ENCODE peak calls at places on chromosomes 6 and 20, in nine cellular contexts. Q is tibial artery; D is H1; X is keratinocyte; C is CD8-positive, alpha-beta T cell; Y is naive thymus-derived CD4-positive, alpha-beta T cell; L is psoas muscle; U is GM12878; S is thoracic aorta. K is an unnamed sample. For H3K4me1 and H3K27me3, the result is how much of the 10 kb centered on the place peaks cover.

GRCh38 chr6:37433657-37434271 is 743 bp downstream of the CMTR1 start:
- DNase-seq in Q (no peak), D (no peak), X (no peak), C (peak), Y (peak), L (peak), U (peak), S (no peak), K (no peak)

GRCh38 chr20:38599410-38599882 is 2.2 kb upstream of the ARHGAP40 start:
- DNase-seq in Q (no peak), D (no peak), X (no peak), C (no peak), Y (no peak), L (peak), U (no peak), S (no peak), K (no peak)

GRCh38 chr6:55839080-55839479 is 36.3 kb downstream of the BMP5 start:
- DNase-seq in Q (no peak), D (no peak), X (no peak), C (no peak), Y (no peak), L (no peak), U (no peak), S (no peak), K (no peak)

GRCh38 chr6:14384175-14384949 is 266.8 kb downstream of the CD83 start:
- DNase-seq in Q (no peak), D (no peak), X (no peak), C (no peak), Y (no peak), L (no peak), U (no peak), S (no peak), K (no peak)

GRCh38 chr20:1993986-1994385 is at the start of gene PDYN:
- DNase-seq in Q (no peak), D (no peak), X (no peak), C (no peak), Y (no peak), L (no peak), U (no peak), S (no peak), K (no peak)

GRCh38 chr20:12327205-12327604 is 409.5 kb downstream of the BTBD3 start:
- DNase-seq in Q (no peak), D (no peak), X (no peak), C (no peak), Y (no peak), L (no peak), U (no peak), S (no peak), K (no peak)

GRCh38 chr6:143410859-143411270 is 39.6 kb downstream of the ADAT2 start:
- DNase-seq in Q (no peak), D (no peak), X (peak), C (no peak), Y (no peak), L (no peak), U (no peak), S (no peak), K (no peak)

GRCh38 chr6:40077315-40077714 is 143.1 kb upstream of the MOCS1 start:
- DNase-seq in Q (no peak), D (no peak), X (no peak), C (no peak), Y (no peak), L (no peak), U (no peak), S (no peak), K (no peak)

GRCh38 chr6:39983193-39983592 is 48.9 kb upstream of the MOCS1 start:
- DNase-seq in Q (no peak), D (no peak), X (no peak), C (no peak), Y (no peak), L (no peak), U (no peak), S (no peak), K (no peak)

GRCh38 chr6:97186416-97186999 is 96.5 kb downstream of the MMS22L start:
- DNase-seq in Q (peak), D (peak), X (no peak), C (peak), Y (peak), L (peak), U (peak), S (no peak), K (peak)

GRCh38 chr6:89951574-89952360 is 57.5 kb downstream of the GJA10 start:
- DNase-seq in Q (no peak), D (peak), X (no peak), C (no peak), Y (no peak), L (no peak), U (no peak), S (no peak), K (no peak)

GRCh38 chr20:31920275-31920855 is 31.5 kb downstream of the PDRG1 start:
- DNase-seq in Q (no peak), D (no peak), X (no peak), C (no peak), Y (no peak), L (no peak), U (no peak), S (no peak), K (no peak)

GRCh38 chr20:32062776-32063170 is 10.7 kb downstream of the HCK start:
- DNase-seq in Q (peak), D (no peak), X (no peak), C (no peak), Y (no peak), L (peak), U (peak), S (no peak), K (no peak)

GRCh38 chr6:46848684-46849360 is 55.6 kb downstream of the MEP1A start:
- DNase-seq in Q (peak), D (peak), X (peak), C (peak), Y (peak), L (peak), U (no peak), S (peak), K (peak)

GRCh38 chr6:154450498-154450897 is 60.0 kb downstream of the CNKSR3 start:
- DNase-seq in Q (no peak), D (no peak), X (no peak), C (no peak), Y (no peak), L (no peak), U (no peak), S (no peak), K (no peak)

GRCh38 chr20:62929051-62929538 is 2.8 kb upstream of the DIDO1 start:
- DNase-seq in Q (peak), D (no peak), X (no peak), C (peak), Y (peak), L (peak), U (no peak), S (no peak), K (no peak)

GRCh38 chr6:168469198-168469943 is 28.4 kb downstream of the SMOC2 start:
- DNase-seq in Q (peak), D (no peak), X (no peak), C (no peak), Y (no peak), L (peak), U (no peak), S (no peak), K (no peak)

GRCh38 chr6:97669191-97669651 is 386.2 kb upstream of the MMS22L start:
- DNase-seq in Q (no peak), D (no peak), X (no peak), C (no peak), Y (peak), L (no peak), U (peak), S (no peak), K (no peak)

GRCh38 chr20:37833172-37833915 is 69.6 kb upstream of the VSTM2L start:
- DNase-seq in Q (no peak), D (no peak), X (no peak), C (no peak), Y (no peak), L (no peak), U (no peak), S (no peak), K (no peak)

GRCh38 chr20:63498950-63499332 is at the start of gene EEF1A2:
- DNase-seq in Q (no peak), D (no peak), X (no peak), C (peak), Y (peak), L (peak), U (no peak), S (no peak), K (no peak)

GRCh38 chr6:30169658-30170614 is 6.6 kb downstream of the TRIM15 start:
- DNase-seq in Q (no peak), D (no peak), X (no peak), C (no peak), Y (no peak), L (no peak), U (peak), S (no peak), K (peak)

GRCh38 chr6:143965503-143966171 is 42.4 kb downstream of the PLAGL1 start:
- DNase-seq in Q (no peak), D (no peak), X (no peak), C (no peak), Y (no peak), L (no peak), U (no peak), S (no peak), K (no peak)

GRCh38 chr6:5214570-5215052 is 46.1 kb downstream of the LYRM4 start:
- DNase-seq in Q (no peak), D (peak), X (no peak), C (no peak), Y (peak), L (peak), U (no peak), S (no peak), K (peak)

GRCh38 chr6:10418862-10419748 is 4.2 kb upstream of the TFAP2A start:
- DNase-seq in Q (no peak), D (no peak), X (no peak), C (no peak), Y (no peak), L (no peak), U (no peak), S (no peak), K (no peak)

GRCh38 chr20:19992996-19993908 is 23.9 kb upstream of the NAA20 start:
- DNase-seq in Q (no peak), D (no peak), X (peak), C (no peak), Y (no peak), L (no peak), U (no peak), S (no peak), K (no peak)

GRCh38 chr20:25321991-25322390 is 68.6 kb downstream of the ABHD12 start:
- DNase-seq in Q (no peak), D (no peak), X (no peak), C (no peak), Y (no peak), L (no peak), U (no peak), S (no peak), K (no peak)

GRCh38 chr20:25323486-25324246 is 67.0 kb downstream of the ABHD12 start:
- DNase-seq in Q (no peak), D (no peak), X (no peak), C (no peak), Y (no peak), L (no peak), U (no peak), S (no peak), K (no peak)

GRCh38 chr20:25319241-25320034 is 71.2 kb downstream of the ABHD12 start:
- DNase-seq in Q (no peak), D (no peak), X (no peak), C (no peak), Y (no peak), L (no peak), U (no peak), S (no peak), K (no peak)

GRCh38 chr20:25320035-25320800 is 70.4 kb downstream of the ABHD12 start:
- DNase-seq in Q (no peak), D (no peak), X (no peak), C (no peak), Y (no peak), L (no peak), U (no peak), S (no peak), K (no peak)

GRCh38 chr20:25321262-25321831 is 69.3 kb downstream of the ABHD12 start:
- DNase-seq in Q (no peak), D (no peak), X (no peak), C (no peak), Y (no peak), L (no peak), U (no peak), S (no peak), K (no peak)
- H3K4me1 ChIP-seq in Q (under half), D (under half), X (under half), C (under half), Y (under half), L (under half), U (under half), S (under half), K (under half)

GRCh38 chr20:57872816-57873409 is 163.1 kb upstream of the PMEPA1 start:
- DNase-seq in Q (no peak), D (no peak), X (no peak), C (no peak), Y (no peak), L (no peak), U (no peak), S (no peak), K (no peak)
- H3K27me3 ChIP-seq in Q (under half), D (under half), X (half or more), C (under half), Y (under half), L (under half), U (under half), S (under half), K (under half)

DNA sequence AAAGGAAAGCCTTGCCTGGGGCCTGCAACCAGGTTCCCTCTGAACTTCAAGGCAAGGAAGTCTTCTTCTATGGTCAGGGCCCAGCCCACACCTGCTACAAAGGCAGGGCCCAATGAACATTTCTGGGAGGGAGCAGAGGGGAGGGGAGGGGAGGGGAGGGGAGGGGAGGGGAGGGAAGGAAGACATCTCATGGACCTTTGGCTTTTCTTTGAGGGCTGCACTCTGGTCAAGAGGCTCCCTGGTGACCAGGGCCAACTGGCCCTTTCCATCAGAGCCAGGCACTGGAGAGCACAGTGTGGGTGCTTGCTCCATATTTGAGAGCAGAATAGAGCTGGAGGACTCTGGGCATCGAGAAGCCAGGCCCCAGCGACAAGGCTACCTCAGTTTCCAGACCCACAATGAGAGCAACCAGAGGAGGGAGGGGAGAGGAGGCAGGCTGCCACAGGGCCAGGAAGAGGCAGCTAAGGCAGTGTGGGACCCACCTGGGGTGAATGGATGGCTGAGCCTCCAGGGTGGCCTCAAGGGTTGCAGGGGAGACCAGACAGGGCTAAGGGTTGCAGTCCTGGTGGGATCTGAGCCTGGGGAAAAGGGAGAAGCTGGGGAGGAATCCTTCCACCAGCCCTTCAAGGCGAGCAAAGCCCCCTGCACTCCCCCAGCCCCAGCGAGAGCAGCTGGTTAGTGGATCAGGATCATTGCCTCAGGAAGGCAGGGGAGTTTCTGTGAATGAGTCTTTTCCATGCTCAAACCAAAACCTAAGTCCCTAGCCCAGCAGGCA is 84.8 kb downstream of the MRPL14 start:
- DNase-seq in Q (no peak), D (no peak), X (no peak), C (no peak), Y (no peak), L (no peak), U (no peak), S (no peak), K (no peak)
- H3K4me1 ChIP-seq in Q (under half), D (under half), X (under half), C (under half), Y (under half), L (under half), U (under half), S (under half), K (under half)

DNA sequence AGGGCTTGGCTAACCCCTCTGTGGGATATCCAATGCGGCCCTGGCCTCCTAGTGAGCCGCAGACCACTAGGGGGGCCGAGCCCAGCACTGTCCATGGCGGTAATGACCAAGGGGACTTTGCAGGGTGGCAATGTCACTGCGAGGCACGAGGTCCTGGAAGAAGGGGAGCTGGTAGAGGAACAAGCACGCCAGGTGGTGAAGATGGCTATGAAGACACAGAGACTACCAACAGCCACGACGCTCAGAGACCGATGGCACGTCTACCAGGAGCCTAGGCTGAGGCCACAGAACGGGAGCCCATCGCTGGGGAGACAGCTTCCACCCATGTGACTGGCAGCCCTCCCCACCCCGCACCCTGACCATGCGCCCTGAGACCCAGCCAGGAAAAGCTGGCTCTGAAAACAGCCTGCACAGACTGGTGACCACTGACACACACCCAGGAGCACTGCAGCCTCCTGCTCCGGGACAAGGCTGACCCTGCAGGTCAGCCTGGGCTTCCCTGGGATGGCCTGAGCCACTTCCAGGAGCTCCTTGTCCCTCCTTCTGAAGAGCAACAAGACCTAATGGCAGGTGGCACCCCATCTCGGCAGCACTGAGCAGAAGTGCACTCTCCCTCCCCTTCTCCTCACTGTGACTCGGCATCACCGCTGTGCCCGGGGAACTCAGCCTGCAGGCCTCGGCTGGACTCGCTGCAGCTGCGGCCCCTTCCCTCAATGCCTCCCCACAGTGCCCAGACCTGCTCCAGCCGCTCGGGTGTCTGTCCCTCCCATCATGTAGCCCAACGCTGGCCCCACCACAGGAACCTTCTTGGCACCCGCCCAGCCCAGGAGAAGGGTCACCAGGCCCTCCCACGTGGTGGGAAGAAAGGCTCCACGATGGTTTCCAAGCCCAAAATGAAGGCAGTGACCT is 56.9 kb downstream of the GNAS-AS1 start:
- DNase-seq in Q (no peak), D (no peak), X (no peak), C (no peak), Y (no peak), L (no peak), U (no peak), S (no peak), K (no peak)
- H3K27me3 ChIP-seq in Q (under half), D (under half), X (under half), C (under half), Y (under half), L (under half), U (under half), S (under half), K (under half)

DNA sequence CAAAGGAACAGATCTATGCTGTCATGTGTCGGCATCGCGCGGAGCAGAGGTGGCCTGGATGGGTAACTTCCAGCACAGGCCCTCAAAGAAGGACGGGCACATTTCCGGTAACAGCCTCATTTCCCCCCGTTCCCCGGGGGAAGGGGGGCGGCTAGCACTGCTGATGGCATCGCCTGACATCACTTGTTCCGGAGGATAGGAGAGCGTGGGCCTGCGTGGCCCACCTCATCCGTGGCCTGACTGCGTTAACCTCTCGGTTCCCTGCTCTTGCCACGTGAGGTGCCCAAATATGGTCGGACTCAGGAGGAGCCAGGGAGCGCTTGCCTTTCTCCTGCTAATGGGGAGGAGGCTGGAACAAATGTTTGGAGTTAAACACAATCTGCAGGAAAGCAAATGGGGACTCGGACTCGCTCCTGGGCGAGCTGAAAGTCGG is at the start of gene AKAP12:
- DNase-seq in Q (peak), D (peak), X (no peak), C (no peak), Y (no peak), L (peak), U (no peak), S (no peak), K (no peak)
- H3K4me1 ChIP-seq in Q (under half), D (under half), X (under half), C (under half), Y (under half), L (under half), U (under half), S (under half), K (under half)

DNA sequence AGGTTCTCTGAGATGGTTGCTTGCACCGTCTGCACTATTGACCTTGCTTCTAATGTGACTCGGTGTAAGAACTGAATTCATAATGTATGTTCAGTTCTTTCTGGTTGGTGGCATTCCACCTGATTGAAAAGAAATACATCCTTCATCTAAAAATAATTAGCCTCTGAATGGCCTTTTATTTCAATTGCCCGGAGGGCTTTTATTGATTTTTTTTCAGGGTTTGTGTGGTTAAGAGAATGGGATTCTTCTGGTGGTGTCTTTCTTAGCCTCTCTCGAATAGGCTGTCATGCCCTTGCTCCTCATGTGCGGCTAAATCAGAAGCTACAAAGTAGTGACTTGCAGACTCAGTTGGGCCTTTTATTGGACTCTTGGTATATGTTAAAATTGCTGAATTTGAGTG is 201.5 kb upstream of the PLCB4 start:
- DNase-seq in Q (no peak), D (no peak), X (no peak), C (no peak), Y (no peak), L (no peak), U (no peak), S (no peak), K (no peak)
- H3K27me3 ChIP-seq in Q (under half), D (under half), X (under half), C (under half), Y (under half), L (under half), U (under half), S (under half), K (under half)